ENCODE peak calls at places on chromosomes 13 and 19, in four cellular contexts. P is cardiac muscle cell, Q is Panc1, X is left ventricle myocardium inferior. J is an unnamed sample. For H3K27me3, the result is how much of the 10 kb centered on the place peaks cover.

GRCh38 chr19:32896516-32897214 is 27.1 kb upstream of the SLC7A9 start:
- DNase-seq in Q (no peak), P (peak), X (no peak), J (no peak)

GRCh38 chr19:18832331-18833140 is 777 bp downstream of the UPF1 start:
- DNase-seq in X (no peak), P (no peak), Q (no peak), J (no peak)

GRCh38 chr19:10471909-10472308 is 31.2 kb downstream of the KEAP1 start:
- DNase-seq in P (peak), X (no peak), Q (no peak), J (no peak)

GRCh38 chr13:86464193-86464592 is 665.0 kb upstream of the SLITRK6 start:
- DNase-seq in P (no peak), Q (no peak), X (no peak), J (no peak)

GRCh38 chr13:99339230-99339721 is 32.1 kb upstream of the GPR183 start:
- DNase-seq in Q (no peak), X (no peak), P (no peak), J (no peak)

GRCh38 chr13:25923217-25924085 is 128.4 kb downstream of the SHISA2 start:
- DNase-seq in P (peak), Q (no peak), X (no peak), J (no peak)

GRCh38 chr19:29576043-29576442 is 30.0 kb upstream of the POP4 start:
- DNase-seq in Q (no peak), P (no peak), X (no peak), J (no peak)

GRCh38 chr13:29503041-29503837 is 92.2 kb downstream of the SLC7A1 start:
- DNase-seq in P (peak), Q (no peak), X (no peak), J (no peak)

GRCh38 chr13:79631260-79631659 is 150.3 kb downstream of the NDFIP2 start:
- DNase-seq in X (no peak), Q (peak), P (peak), J (peak)

GRCh38 chr19:57359300-57359699 is 4.1 kb upstream of the TRAPPC2B start:
- DNase-seq in Q (no peak), X (no peak), P (no peak), J (no peak)

GRCh38 chr19:11190501-11190900 is 6.8 kb downstream of the KANK2 start:
- DNase-seq in X (no peak), Q (no peak), P (no peak), J (no peak)

GRCh38 chr19:2353159-2353894 is 6.7 kb upstream of the TMPRSS9 start:
- DNase-seq in P (no peak), X (no peak), Q (no peak), J (no peak)

GRCh38 chr19:54262066-54262465 is 5.0 kb upstream of the LILRB5 start:
- DNase-seq in X (no peak), Q (no peak), P (no peak), J (no peak)

GRCh38 chr19:19276851-19277250 is 3.8 kb upstream of the TM6SF2 start:
- DNase-seq in P (no peak), Q (no peak), X (no peak), J (no peak)

GRCh38 chr19:14786421-14786851 is 8.1 kb upstream of the ADGRE2 start:
- DNase-seq in X (no peak), Q (no peak), P (peak), J (no peak)

GRCh38 chr19:43498233-43498830 is 6.2 kb downstream of the PHLDB3 start:
- DNase-seq in Q (no peak), P (no peak), X (no peak), J (no peak)

GRCh38 chr13:85582890-85583289 is 216.3 kb downstream of the SLITRK6 start:
- DNase-seq in Q (no peak), X (no peak), P (no peak), J (no peak)

GRCh38 chr13:101307181-101307701 is 109.1 kb downstream of the NALCN start:
- DNase-seq in Q (no peak), X (no peak), P (peak), J (no peak)

GRCh38 chr13:99956473-99957349 is 14.9 kb downstream of the ZIC5 start:
- DNase-seq in P (no peak), X (no peak), Q (no peak), J (no peak)

GRCh38 chr13:97798171-97798821 is 155.2 kb upstream of the IPO5 start:
- DNase-seq in Q (no peak), X (no peak), P (peak), J (no peak)

GRCh38 chr19:33813391-33814101 is 16.9 kb downstream of the KCTD15 start:
- DNase-seq in X (no peak), Q (no peak), P (no peak), J (no peak)

GRCh38 chr13:97319088-97319487 is 97.0 kb downstream of the MBNL2 start:
- DNase-seq in X (peak), Q (no peak), P (peak), J (no peak)

GRCh38 chr13:102020611-102021216 is 381.1 kb downstream of the FGF14 start:
- DNase-seq in Q (no peak), X (no peak), P (no peak), J (peak)

GRCh38 chr13:44231786-44232516 is 141.7 kb upstream of the SERP2 start:
- DNase-seq in P (peak), Q (no peak), X (no peak), J (peak)

GRCh38 chr19:45558399-45558878 is 26.2 kb downstream of the OPA3 start:
- DNase-seq in Q (no peak), P (peak), X (no peak), J (no peak)

GRCh38 chr19:685457-685931 is 9.3 kb downstream of the FSTL3 start:
- DNase-seq in Q (no peak), X (no peak), P (no peak), J (no peak)

GRCh38 chr13:111853146-111853545 is 213.8 kb upstream of the SOX1 start:
- DNase-seq in P (no peak), X (no peak), Q (no peak), J (no peak)

GRCh38 chr13:91058066-91058465 is 289.4 kb upstream of the MIR17HG start:
- DNase-seq in P (peak), Q (no peak), X (no peak), J (no peak)

GRCh38 chr19:21314676-21315075 is 14.5 kb downstream of the ZNF708 start:
- DNase-seq in Q (no peak), P (peak), X (no peak), J (no peak)

DNA sequence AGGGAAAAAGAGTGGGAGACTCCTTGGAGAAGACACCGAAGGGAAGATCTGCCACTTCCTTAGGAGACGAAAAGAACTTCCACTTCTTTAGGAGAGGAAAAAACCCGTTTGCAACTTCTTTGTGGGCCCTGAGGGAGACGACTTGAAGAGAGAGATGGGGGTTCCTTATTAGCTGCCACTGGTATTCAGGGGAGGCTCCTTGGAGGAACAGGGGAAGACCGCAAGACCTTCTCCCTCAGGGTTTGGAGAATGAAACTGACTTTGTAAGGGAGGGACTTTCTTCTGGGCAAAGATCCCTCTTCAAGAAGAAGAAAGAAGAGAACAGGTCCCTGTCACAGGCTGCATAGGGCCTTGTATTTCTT is 405 bp downstream of the BCKDHA start:
- DNase-seq in P (no peak), Q (no peak), X (no peak), J (no peak)
- TF ChIP-seq CTCF in P (no peak), Q (no peak), X (no peak), J (no peak)

GRCh38 chr19:6529937-6530384 is 865 bp upstream of the TNFSF9 start:
- DNase-seq in Q (no peak), P (no peak), X (no peak), J (no peak)
- H3K27me3 ChIP-seq in Q (under half), P (under half), X (under half), J (under half)

GRCh38 chr13:35566340-35566739 is 89.9 kb upstream of the MAB21L1 start:
- DNase-seq in Q (no peak), P (peak), X (no peak), J (no peak)

DNA sequence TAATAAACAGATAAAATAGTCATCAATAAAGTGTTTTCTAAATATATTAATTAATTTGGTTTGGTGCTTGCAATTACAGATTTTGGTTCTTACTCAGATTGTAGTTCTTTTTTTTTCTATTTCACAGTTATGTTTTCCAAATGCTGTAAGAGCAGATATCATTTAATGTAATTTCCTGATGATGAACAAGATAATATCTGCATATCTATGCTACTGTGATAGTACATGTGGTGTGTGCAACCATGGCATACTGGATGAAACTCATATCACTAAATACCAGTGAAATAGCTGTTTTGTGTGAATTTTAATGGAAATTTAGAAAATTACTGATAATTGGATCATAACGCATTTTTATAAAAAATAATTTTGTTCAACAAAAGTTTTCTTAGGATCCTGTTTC is 88.8 kb upstream of the MAB21L1 start:
- DNase-seq in P (no peak), Q (no peak), X (no peak), J (no peak)
- H3K4me3 ChIP-seq in P (no peak), Q (no peak), X (no peak), J (no peak)

DNA sequence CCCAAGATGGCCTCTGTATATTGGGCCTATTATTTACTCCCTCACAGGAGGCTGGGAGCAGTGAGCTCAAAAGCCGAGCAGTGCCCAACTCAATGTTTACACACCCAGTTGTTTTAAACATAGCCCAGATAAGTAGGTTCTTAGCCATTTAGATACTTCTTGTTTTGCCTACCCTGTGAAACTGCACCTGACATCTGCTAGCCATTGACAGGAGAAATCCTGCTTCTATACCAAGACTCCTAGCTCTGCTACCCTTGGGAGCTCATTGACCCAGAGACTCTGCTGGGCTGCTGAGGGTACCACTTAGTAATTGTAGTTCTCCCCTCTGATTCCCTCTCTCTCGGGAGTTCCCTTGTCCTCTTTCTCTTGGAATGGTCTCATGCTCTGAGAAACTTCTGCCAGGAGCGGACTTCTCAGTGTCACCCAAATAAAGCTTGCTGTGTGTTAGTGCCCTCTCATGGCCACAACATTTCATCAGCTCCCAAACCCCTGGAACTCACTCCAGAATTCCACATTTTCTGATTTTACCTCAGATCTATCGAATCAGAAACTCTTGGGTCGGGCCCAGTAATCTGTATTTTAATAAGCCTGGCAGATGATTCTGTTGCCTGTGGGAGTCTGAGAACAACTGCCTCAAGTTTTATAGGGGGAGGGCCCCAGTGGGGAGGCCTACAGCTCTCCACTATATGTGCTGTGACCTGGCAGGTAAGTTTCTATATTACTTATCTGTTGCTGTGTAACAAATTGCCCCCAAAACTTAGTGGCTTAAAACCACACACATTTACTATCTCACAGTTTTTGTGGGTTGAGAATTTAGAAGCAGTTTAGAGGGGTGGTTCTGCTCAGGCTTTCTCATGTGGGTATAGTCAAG is 221.1 kb downstream of the TDRD3 start:
- DNase-seq in X (no peak), Q (no peak), P (peak), J (no peak)
- TF ChIP-seq CTCF in X (peak), Q (peak), P (peak), J (peak)